ENCODE peak calls at places on chromosomes 12 and 14, in four cellular contexts. R is endothelial cell of umbilical vein, A is SK-N-SH, D is GM23338. K is an unnamed sample.

GRCh38 chr14:36502558-36503508 is 17.2 kb downstream of the NKX2-1 start:
- DNase-seq in A (no peak), D (no peak), R (no peak), K (no peak)

GRCh38 chr12:100789146-100789545 is 5.4 kb upstream of the ANO4 start:
- DNase-seq in A (no peak), R (no peak), D (no peak), K (no peak)

GRCh38 chr12:6950944-6951540 is at the start of gene PTPN6:
- DNase-seq in R (no peak), A (peak), D (no peak), K (peak)

GRCh38 chr14:58455593-58456265 is 28.2 kb downstream of the KIAA0586 start:
- DNase-seq in A (no peak), R (no peak), D (no peak), K (no peak)

GRCh38 chr12:5478081-5478706 is 46.3 kb downstream of the NTF3 start:
- DNase-seq in R (no peak), A (no peak), D (no peak), K (no peak)

GRCh38 chr14:93019970-93020369 is 95.8 kb downstream of the ITPK1 start:
- DNase-seq in D (no peak), R (no peak), A (no peak), K (no peak)

GRCh38 chr12:51480978-51481377 is 56.3 kb downstream of the SLC4A8 start:
- DNase-seq in A (no peak), R (no peak), D (no peak), K (no peak)

GRCh38 chr12:76611533-76611932 is 52.0 kb upstream of the OSBPL8 start:
- DNase-seq in D (no peak), A (no peak), R (no peak), K (no peak)

GRCh38 chr12:121753844-121754264 is 39.6 kb downstream of the RHOF start:
- DNase-seq in A (no peak), R (no peak), D (no peak), K (no peak)

GRCh38 chr12:95837240-95838038 is 21.3 kb upstream of the SNRPF start:
- DNase-seq in D (peak), A (no peak), R (no peak), K (no peak)

GRCh38 chr12:116280590-116281290 is 3.2 kb upstream of the MED13L start:
- DNase-seq in D (no peak), A (no peak), R (no peak), K (no peak)

GRCh38 chr14:65370890-65371289 is 41.6 kb upstream of the FUT8 start:
- DNase-seq in A (no peak), R (no peak), D (peak), K (no peak)

GRCh38 chr14:104436741-104437701 is 142.5 kb upstream of the C14orf180 start:
- DNase-seq in D (no peak), R (no peak), A (peak), K (peak)

GRCh38 chr12:101110856-101111255 is 99.2 kb downstream of the SLC5A8 start:
- DNase-seq in D (no peak), R (no peak), A (no peak), K (no peak)

GRCh38 chr14:93549578-93549977 is 118.8 kb downstream of the UNC79 start:
- DNase-seq in R (no peak), D (no peak), A (no peak), K (no peak)

GRCh38 chr14:56194062-56194461 is 75.9 kb downstream of the PELI2 start:
- DNase-seq in A (no peak), R (no peak), D (no peak), K (no peak)

GRCh38 chr14:91388551-91388975 is 29.1 kb downstream of the CCDC88C start:
- DNase-seq in R (no peak), D (no peak), A (no peak), K (no peak)

GRCh38 chr12:121325922-121326396 is 26.3 kb downstream of the ANAPC5 start:
- DNase-seq in A (no peak), D (no peak), R (peak), K (no peak)

GRCh38 chr14:61575751-61576150 is 119.6 kb upstream of the HIF1A start:
- DNase-seq in R (no peak), A (no peak), D (no peak), K (no peak)

GRCh38 chr14:20386276-20386855 is 26.9 kb downstream of the TEP1 start:
- DNase-seq in A (no peak), R (no peak), D (no peak), K (no peak)

GRCh38 chr14:95023886-95024285 is 133.4 kb downstream of the DICER1 start:
- DNase-seq in D (no peak), R (no peak), A (no peak), K (no peak)

GRCh38 chr12:12505544-12506501 is 56.8 kb downstream of the DUSP16 start:
- DNase-seq in D (no peak), A (peak), R (peak), K (no peak)

GRCh38 chr14:105043656-105044055 is 21.6 kb downstream of the GPR132 start:
- DNase-seq in A (no peak), R (no peak), D (no peak), K (no peak)

GRCh38 chr14:71583705-71584104 is 348.5 kb upstream of the RGS6 start:
- DNase-seq in R (no peak), A (peak), D (no peak), K (no peak)

GRCh38 chr14:38947343-38947742 is 155.7 kb downstream of the SEC23A start:
- DNase-seq in R (no peak), A (no peak), D (no peak), K (no peak)

GRCh38 chr14:76779221-76780057 is 18.2 kb downstream of the VASH1 start:
- DNase-seq in R (no peak), D (no peak), A (no peak), K (peak)

GRCh38 chr12:94340568-94340967 is 119.1 kb downstream of the CEP83 start:
- DNase-seq in A (no peak), D (no peak), R (no peak), K (no peak)

GRCh38 chr14:76546426-76547221 is 170.7 kb downstream of the ESRRB start:
- DNase-seq in A (peak), R (peak), D (peak), K (no peak)

GRCh38 chr12:106498056-106498455 is 84.7 kb upstream of the RFX4 start:
- DNase-seq in A (no peak), R (peak), D (no peak), K (no peak)

GRCh38 chr14:40004871-40005503 is 572.8 kb upstream of the FBXO33 start:
- DNase-seq in D (no peak), R (no peak), A (no peak), K (no peak)

GRCh38 chr14:40010961-40011360 is 578.7 kb upstream of the FBXO33 start:
- DNase-seq in D (no peak), A (no peak), R (no peak), K (no peak)
- TF ChIP-seq CTCF in D (no peak), A (no peak), R (no peak), K (no peak)

DNA sequence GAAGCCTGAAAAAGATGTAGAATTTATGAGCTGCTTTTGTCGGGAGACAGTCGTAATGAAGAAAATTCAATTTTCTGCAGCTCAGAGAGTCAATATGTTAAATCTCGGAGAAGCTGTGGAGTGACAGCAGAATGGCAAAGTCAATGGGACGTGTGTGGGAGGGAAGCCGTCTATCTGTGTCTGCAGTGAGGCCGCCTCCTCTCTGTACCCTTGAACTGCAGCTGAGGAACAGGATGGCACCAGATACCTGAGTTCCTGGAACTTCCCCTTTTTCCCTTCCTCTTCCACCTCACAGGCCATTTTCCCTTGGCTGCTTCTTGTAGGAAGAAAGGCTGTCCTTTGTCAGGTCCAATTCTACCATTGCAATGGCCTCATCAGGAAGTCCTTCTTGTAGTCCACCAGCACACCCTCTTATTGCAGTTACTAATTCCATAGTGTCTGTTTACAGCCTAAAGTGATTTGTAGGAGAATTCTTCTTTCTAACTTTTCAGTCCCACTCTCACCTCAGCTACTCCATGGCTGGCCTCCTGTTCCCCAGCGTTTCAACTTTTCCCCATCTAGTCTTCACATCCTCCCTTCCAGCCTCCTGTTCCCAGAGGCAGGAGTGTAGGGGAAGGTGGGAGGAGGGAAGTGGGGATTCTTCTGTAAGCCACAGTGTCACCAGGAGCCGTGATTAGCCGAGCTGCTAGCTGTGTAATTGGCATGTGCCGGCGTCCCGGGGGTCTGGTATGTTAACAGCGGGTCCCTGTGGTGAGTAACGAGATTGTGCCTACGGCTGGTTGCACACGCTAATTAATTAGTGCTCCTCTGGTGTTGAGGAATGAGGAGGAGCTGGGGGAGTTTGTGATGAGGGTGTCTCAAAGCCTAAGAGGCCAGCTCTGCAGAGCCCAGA is 9.6 kb upstream of the CALCOCO1 start:
- DNase-seq in R (no peak), D (no peak), A (no peak), K (no peak)
- TF ChIP-seq POLR2AphosphoS5 in R (no peak), D (no peak), A (no peak), K (no peak)

GRCh38 chr14:81673930-81674329 is 140.3 kb upstream of the SEL1L start:
- DNase-seq in R (no peak), A (no peak), D (no peak), K (no peak)
- TF ChIP-seq CTCF in R (no peak), A (no peak), D (peak), K (no peak)

GRCh38 chr12:111406474-111407370 is 999 bp downstream of the SH2B3 start:
- DNase-seq in R (no peak), A (peak), D (no peak), K (peak)
- TF ChIP-seq POLR2AphosphoS5 in R (no peak), A (no peak), D (peak), K (peak)

DNA sequence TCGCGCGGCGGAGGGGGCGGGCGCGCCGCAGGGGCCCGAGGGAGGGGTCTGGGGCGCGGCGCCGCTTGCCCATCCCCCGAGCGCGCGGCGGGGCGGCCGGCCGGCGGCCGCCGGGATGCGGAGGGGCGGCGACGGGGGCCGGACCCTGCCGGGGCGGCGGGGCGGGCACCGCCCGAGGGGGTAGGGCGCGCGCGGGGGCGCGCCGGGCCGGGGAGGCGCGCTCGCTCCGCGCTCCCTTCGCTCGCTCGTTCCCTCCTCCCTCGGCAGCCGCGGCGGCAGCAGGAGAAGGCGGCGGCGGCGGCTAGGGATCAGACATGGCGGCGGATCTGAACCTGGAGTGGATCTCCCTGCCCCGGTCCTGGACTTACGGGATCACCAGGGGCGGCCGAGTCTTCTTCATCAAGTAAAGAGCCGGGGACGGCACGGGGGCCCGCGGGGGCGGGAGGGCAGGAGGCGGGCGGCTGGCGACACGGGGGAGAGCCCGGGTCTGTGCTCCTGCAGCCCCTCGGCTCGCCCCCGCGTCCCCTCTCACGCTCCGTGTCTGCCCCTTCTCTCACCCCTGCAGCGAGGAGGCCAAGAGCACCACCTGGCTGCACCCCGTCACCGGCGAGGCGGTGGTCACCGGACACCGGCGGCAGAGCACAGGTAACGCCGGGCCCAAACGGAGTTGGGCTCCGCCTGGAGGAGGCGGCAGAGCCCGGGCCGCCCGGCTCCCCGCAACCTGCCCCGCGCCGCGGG is at the start of gene PLEKHA5:
- DNase-seq in R (peak), A (peak), D (peak), K (peak)
- TF ChIP-seq CTCF in R (no peak), A (no peak), D (peak), K (no peak)

GRCh38 chr14:101961011-101961721 is 3.2 kb upstream of the DYNC1H1 start:
- DNase-seq in R (peak), A (peak), D (peak), K (peak)
- TF ChIP-seq POLR2AphosphoS5 in R (no peak), A (no peak), D (no peak), K (peak)

DNA sequence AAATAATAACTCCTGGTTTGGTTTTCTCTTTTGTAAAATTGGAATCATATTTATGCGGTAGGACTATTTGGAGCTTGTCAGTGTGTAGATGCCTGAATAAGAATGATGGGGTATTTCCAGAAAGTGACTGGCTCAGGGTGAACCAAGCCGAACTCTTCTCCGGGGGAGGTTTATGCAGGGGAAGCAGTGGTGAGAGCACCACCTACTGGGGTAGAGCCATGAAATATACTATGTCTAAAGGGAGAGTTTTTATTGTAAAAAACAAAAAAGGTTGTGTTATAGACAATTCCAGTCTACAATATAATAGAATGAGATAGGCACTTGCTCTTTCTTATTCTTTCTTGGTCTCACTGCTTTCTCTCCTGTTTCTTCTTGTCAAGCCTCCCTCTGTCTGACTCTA is 222.9 kb upstream of the SLC16A7 start:
- DNase-seq in A (no peak), R (peak), D (peak), K (no peak)
- TF ChIP-seq CTCF in A (peak), R (no peak), D (peak), K (no peak)

DNA sequence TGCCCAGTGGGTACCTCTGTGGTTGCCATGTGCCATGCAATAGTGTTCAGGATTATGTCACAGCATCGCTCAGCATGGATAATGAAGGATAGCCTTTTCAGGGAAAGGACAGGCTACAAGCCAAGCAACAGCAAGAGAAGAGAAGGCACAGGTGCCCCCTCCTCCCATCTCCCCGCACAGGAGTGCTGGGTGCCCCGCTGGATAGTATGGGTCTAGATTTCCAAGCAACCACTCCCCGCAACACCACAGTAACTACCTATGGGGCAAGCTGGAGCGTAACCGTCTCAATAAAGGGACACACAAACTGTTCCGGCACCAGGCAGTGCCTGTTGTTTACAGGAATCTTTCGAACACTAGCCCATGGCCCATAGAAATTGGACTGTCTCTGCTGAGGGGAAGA is 222.2 kb downstream of the ITPR2 start:
- DNase-seq in A (no peak), D (no peak), R (no peak), K (no peak)
- TF ChIP-seq POLR2AphosphoS5 in A (no peak), D (no peak), R (no peak), K (no peak)

DNA sequence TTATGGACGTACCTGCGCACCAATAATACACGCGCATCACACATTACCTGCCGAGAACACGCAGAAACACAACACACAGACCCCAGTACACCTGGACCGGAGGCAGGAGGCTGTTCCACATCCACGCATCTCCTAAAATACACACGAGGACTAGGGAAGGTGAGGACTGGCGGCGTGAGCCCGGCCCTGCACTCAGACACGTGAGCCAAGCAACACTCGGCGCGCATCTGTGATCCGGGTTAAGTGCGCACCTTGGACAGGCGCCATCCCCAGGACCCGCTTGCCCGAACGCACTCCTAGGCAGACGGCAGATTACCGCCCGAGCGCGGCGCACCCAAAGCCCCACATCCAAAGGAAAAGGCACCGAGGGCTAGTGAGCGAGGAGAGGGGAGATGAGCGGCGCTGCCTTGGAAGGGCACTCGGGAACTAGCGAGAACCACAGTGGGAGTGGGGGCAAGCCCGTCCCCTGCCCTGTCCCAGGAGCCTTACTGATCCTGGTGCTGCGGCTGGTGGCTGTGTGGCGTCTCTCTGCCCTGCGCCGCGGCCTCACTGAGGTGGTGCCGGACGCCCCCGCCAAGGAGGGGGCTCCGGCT is 417 bp downstream of the GLS2 start:
- DNase-seq in A (no peak), D (peak), R (peak), K (no peak)
- TF ChIP-seq CTCF in A (no peak), D (no peak), R (no peak), K (no peak)

DNA sequence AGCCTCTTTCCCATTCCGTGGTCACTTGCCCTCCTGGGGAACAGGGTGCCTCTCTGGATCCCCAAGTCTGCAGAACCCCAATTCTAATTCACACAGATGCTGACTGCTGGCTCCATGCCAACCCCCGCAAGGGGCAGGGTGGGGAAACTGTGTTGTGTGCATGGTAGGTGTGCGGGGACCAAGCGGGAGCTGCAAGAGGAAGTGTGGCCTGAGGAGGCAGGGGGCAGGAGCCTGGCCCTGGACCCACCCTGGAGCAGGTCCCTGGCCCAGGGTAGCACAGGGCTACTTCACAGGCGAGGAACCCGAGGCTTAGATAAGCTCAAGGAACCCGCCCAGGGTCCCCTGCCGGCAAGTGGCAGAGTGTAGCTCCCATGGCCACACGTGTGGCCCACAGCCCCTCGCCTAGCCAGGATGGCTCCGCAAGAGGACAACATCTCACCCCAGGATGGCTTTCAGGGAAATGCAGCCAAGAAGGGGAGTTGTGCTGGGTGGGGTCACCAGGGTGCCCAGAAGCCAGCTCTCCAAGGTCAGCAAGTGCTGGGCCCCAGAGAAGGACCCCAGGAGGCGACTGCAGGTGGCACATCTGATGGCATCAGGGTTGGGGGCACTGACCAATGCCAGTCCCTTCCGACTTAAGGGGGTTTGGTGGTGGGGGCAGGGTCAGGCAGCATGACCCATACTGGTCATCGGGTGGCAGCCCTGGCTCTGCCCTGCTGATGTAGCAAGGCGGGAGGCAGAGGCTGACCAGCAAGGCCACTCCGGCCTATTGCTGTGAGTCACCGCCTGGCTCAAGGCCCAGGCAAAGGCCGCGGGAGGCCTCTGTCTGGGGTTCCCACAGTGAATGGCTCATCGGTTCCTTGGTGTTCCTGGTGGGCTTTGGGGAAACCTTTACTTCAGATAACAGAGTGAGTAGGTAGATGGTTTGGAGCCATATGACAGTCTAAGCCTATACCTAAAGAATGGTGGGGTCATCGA is 37.3 kb upstream of the EML1 start:
- DNase-seq in D (no peak), A (no peak), R (peak), K (peak)
- TF ChIP-seq POLR2AphosphoS5 in D (no peak), A (peak), R (peak), K (peak)

K was measured in spleen.